ENCODE peak calls at places on chromosomes 4 and X, in six cellular contexts. W is bronchial epithelial cell; D is HFFc6; E is CD4-positive, alpha-beta T cell; F is neural crest cell; N is fibroblast of pulmonary artery. S is an unnamed sample.

GRCh38 chr4:150943831-150944230 is 71.3 kb downstream of the LRBA start:
- DNase-seq in W (peak), D (no peak), E (no peak), F (no peak), N (no peak), S (no peak)

GRCh38 chr4:114860791-114861190 is 252.6 kb downstream of the NDST4 start:
- DNase-seq in W (no peak), D (no peak), E (no peak), F (no peak), N (no peak), S (no peak)

GRCh38 chrX:1172496-1172895 is 40.0 kb downstream of the CRLF2 start:
- DNase-seq in W (no peak), D (no peak), E (no peak), F (no peak), N (no peak), S (no peak)

GRCh38 chrX:16023790-16024734 is 99.3 kb upstream of the GRPR start:
- DNase-seq in W (peak), D (peak), E (no peak), F (no peak), N (no peak), S (no peak)

GRCh38 chr4:142671516-142671915 is 174.6 kb downstream of the INPP4B start:
- DNase-seq in W (peak), D (no peak), E (no peak), F (no peak), N (peak), S (no peak)

GRCh38 chr4:59381591-59381990 is 1818.5 kb upstream of the ADGRL3 start:
- DNase-seq in W (no peak), D (no peak), E (no peak), F (no peak), N (no peak), S (no peak)

GRCh38 chrX:103220511-103221406 is 5.9 kb downstream of the BEX4 start:
- DNase-seq in W (no peak), D (no peak), E (no peak), F (no peak), N (no peak), S (no peak)

GRCh38 chr4:187302456-187302855 is 578.8 kb upstream of the FAT1 start:
- DNase-seq in W (no peak), D (peak), E (no peak), F (no peak), N (peak), S (no peak)

GRCh38 chrX:14712096-14712495 is 160.8 kb downstream of the FANCB start:
- DNase-seq in W (no peak), D (no peak), E (no peak), F (no peak), N (no peak), S (no peak)

DNA sequence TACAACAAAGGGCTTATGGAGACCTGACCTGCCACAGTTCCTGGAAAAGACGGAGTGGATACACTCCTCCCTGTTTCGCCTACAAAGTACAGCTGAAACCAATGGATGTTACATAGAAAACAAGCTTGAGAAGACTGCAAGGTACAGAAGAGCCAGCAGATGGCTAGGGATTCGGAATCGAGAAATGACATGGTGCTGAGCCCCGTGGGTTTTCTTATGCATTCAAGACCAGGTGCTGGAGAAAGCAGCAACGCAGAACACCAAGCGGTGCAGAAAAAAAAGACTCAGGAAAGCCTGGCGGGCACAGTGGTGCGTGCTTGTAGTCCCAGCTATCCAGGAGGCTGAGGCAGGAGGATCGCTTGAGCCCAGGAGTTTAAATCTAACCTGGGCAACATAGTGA is 13.8 kb downstream of the TIMM17B start:
- DNase-seq in W (no peak), D (no peak), E (no peak), F (no peak), N (no peak), S (no peak)
- TF ChIP-seq CTCF in W (no peak), D (no peak), E (no peak), F (no peak), N (no peak), S (no peak)

DNA sequence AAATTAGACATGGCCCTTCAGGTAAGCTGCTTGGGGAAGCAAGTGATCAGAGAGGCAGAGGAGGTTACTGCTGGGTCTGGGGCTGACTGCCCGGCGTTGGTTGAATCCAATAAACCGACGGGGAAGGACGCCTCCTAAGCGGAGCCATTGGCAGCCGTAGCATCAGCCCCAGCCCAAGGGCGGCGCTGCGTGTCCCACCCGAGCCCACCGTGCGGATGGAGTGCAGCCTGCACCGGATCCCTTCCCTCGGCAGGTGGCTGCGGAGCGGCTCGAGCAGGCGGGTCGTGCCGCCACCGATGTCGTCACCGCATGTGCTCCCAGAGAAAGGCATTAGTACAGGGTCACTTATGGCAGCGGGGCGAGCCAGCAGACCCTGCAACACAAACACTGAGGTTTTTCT is 82.1 kb downstream of the ALPK1 start:
- DNase-seq in W (no peak), D (no peak), E (no peak), F (peak), N (no peak), S (no peak)
- TF ChIP-seq CTCF in W (no peak), D (no peak), E (no peak), F (peak), N (no peak), S (no peak)

GRCh38 chrX:130801901-130802300 is 101.1 kb downstream of the ENOX2 start:
- DNase-seq in W (no peak), D (no peak), E (no peak), F (no peak), N (no peak), S (no peak)
- TF ChIP-seq CTCF in W (no peak), D (no peak), E (no peak), F (no peak), N (peak), S (no peak)

GRCh38 chrX:112512509-112512908 is 167.2 kb downstream of the LHFPL1 start:
- DNase-seq in W (no peak), D (no peak), E (no peak), F (no peak), N (no peak), S (no peak)
- TF ChIP-seq CTCF in W (no peak), D (no peak), E (no peak), F (no peak), N (no peak), S (no peak)

S was measured in omental fat pad.